ENCODE peak calls at places on chromosomes 6 and 20, in eight cellular contexts. D, B, N, L, E, H, W and V are unnamed samples.

GRCh38 chr6:71855406-71855805 is 30.9 kb upstream of the RIMS1 start:
- DNase-seq in H (peak; percentile 16), L (no peak), D (no peak), N (no peak), E (no peak), W (no peak), B (no peak), V (no peak)

GRCh38 chr6:41045664-41046063 is 3.4 kb downstream of the TSPO2 start:
- DNase-seq in L (no peak), D (no peak), N (no peak), B (no peak), E (no peak), W (no peak), H (no peak), V (no peak)

GRCh38 chr6:34917626-34918285 is 28.7 kb downstream of the ANKS1A start:
- DNase-seq in E (no peak), D (no peak), N (no peak), W (no peak), L (no peak), B (no peak), H (no peak), V (no peak)

GRCh38 chr20:35171753-35172433 is at the start of gene PROCR:
- DNase-seq in N (no peak), D (no peak), H (peak; percentile 85), E (no peak), B (peak; percentile 17), W (no peak), L (peak; percentile 86), V (peak; percentile 74)

GRCh38 chr6:34003962-34004361 is 141.9 kb downstream of the GRM4 start:
- DNase-seq in L (no peak), N (no peak), E (no peak), W (no peak), D (no peak), H (no peak), B (no peak), V (no peak)

GRCh38 chr6:30047220-30047619 is 13.8 kb upstream of the POLR1H start:
- DNase-seq in W (no peak), E (no peak), N (no peak), D (no peak), H (peak; percentile 91), L (no peak), B (no peak), V (no peak)

GRCh38 chr6:35021014-35021413 is 120.1 kb downstream of the TCP11 start:
- DNase-seq in B (no peak), L (no peak), E (no peak), N (no peak), H (no peak), D (no peak), W (no peak), V (no peak)

GRCh38 chr6:104957301-104958177 is 632 bp downstream of the LIN28B start:
- DNase-seq in L (no peak), W (no peak), H (peak; percentile 95), B (no peak), N (no peak), E (no peak), D (peak; percentile 52), V (no peak)

GRCh38 chr6:100968934-100969333 is 87.8 kb upstream of the ASCC3 start:
- DNase-seq in E (no peak), H (peak; percentile 39), D (no peak), L (no peak), B (no peak), N (no peak), W (no peak), V (no peak)

GRCh38 chr6:70520575-70520974 is 46.2 kb upstream of the SDHAF4 start:
- DNase-seq in L (no peak), D (no peak), H (peak; percentile 53), W (no peak), N (no peak), B (no peak), E (no peak), V (no peak)

GRCh38 chr6:6730831-6731230 is 142.3 kb downstream of the LY86 start:
- DNase-seq in L (no peak), E (no peak), N (no peak), D (no peak), B (no peak), W (no peak), H (no peak), V (no peak)

GRCh38 chr20:62401331-62401779 is 5.7 kb downstream of the CABLES2 start:
- DNase-seq in D (peak; percentile 18), H (no peak), E (no peak), N (no peak), L (no peak), W (no peak), B (no peak), V (no peak)

GRCh38 chr6:134041093-134041492 is 11.3 kb downstream of the SLC2A12 start:
- DNase-seq in W (peak; percentile 70), N (no peak), H (peak; percentile 17), E (no peak), D (no peak), B (no peak), L (no peak), V (no peak)

GRCh38 chr6:136066005-136066404 is 184.1 kb downstream of the MTFR2 start:
- DNase-seq in B (no peak), N (no peak), D (no peak), H (no peak), W (no peak), E (no peak), L (no peak), V (no peak)

GRCh38 chr6:149840345-149841075 is 23.6 kb downstream of the LRP11 start:
- DNase-seq in W (peak; percentile 90), L (peak; percentile 65), N (no peak), E (peak; percentile 22), B (peak; percentile 48), D (peak; percentile 21), H (peak; percentile 60), V (peak; percentile 56)

GRCh38 chr20:47672886-47673670 is 112.2 kb downstream of the SULF2 start:
- DNase-seq in E (no peak), D (no peak), L (no peak), H (no peak), B (no peak), N (no peak), W (no peak), V (no peak)

GRCh38 chr6:71289039-71289801 is 609 bp downstream of the OGFRL1 start:
- DNase-seq in W (peak; percentile 18), B (peak; percentile 42), E (no peak), N (no peak), L (peak; percentile 14), D (peak; percentile 46), H (peak; percentile 46), V (peak; percentile 15)

GRCh38 chr6:8888468-8888867 is 453.1 kb upstream of the SLC35B3 start:
- DNase-seq in B (no peak), H (peak; percentile 33), E (no peak), L (no peak), N (no peak), W (no peak), D (no peak), V (no peak)

GRCh38 chr6:139433647-139434419 is 59.4 kb upstream of the CITED2 start:
- DNase-seq in L (no peak), D (no peak), N (no peak), W (no peak), B (no peak), H (peak; percentile 84), E (no peak), V (no peak)